ENCODE peak calls at places on chromosomes 5 and 9, in eight cellular contexts. A is progenitor cell of endocrine pancreas, X is cardiac muscle cell, B is fibroblast of mammary gland, I is fibroblast of the aortic adventitia, S is lower lobe of right lung, W is foreskin fibroblast, Z is AG04450. U is an unnamed sample.

GRCh38 chr9:98375138-98375726 is 119.8 kb upstream of the TBC1D2 start:
- DNase-seq in A (no peak), X (peak; percentile 55), B (peak; percentile 86), I (peak; percentile 80), S (no peak), W (peak; percentile 82), Z (peak; percentile 46), U (no peak)

GRCh38 chr9:107154291-107154690 is 128.8 kb upstream of the RAD23B start:
- DNase-seq in A (no peak), X (no peak), B (no peak), I (no peak), S (no peak), W (no peak), Z (no peak), U (no peak)

GRCh38 chr9:98522487-98522886 is 186.2 kb downstream of the GABBR2 start:
- DNase-seq in A (no peak), X (no peak), B (peak; percentile 15), I (no peak), S (no peak), W (no peak), Z (no peak), U (no peak)

GRCh38 chr5:57243286-57244137 is 69.7 kb downstream of the GPBP1 start:
- DNase-seq in A (no peak), X (no peak), B (no peak), I (no peak), S (no peak), W (no peak), Z (no peak), U (no peak)

GRCh38 chr5:135551593-135552447 is 16.1 kb upstream of the NEUROG1 start:
- DNase-seq in A (peak; percentile 67), X (peak; percentile 83), B (peak; percentile 81), I (peak; percentile 84), S (peak; percentile 65), W (peak; percentile 63), Z (peak; percentile 38), U (peak; percentile 68)

GRCh38 chr5:61319388-61320146 is 12.5 kb upstream of the ZSWIM6 start:
- DNase-seq in A (no peak), X (peak; percentile 52), B (no peak), I (no peak), S (no peak), W (no peak), Z (no peak), U (no peak)

GRCh38 chr5:4928409-4928808 is 211.7 kb upstream of the ADAMTS16 start:
- DNase-seq in A (no peak), X (no peak), B (no peak), I (no peak), S (no peak), W (no peak), Z (no peak), U (no peak)

GRCh38 chr5:39599721-39600431 is 175.1 kb upstream of the DAB2 start:
- DNase-seq in A (no peak), X (peak; percentile 78), B (peak; percentile 86), I (peak; percentile 71), S (no peak), W (peak; percentile 82), Z (no peak), U (no peak)

GRCh38 chr9:97551308-97551707 is 49.8 kb downstream of the TMOD1 start:
- DNase-seq in A (no peak), X (no peak), B (no peak), I (no peak), S (no peak), W (no peak), Z (no peak), U (no peak)

GRCh38 chr5:125185740-125186139 is 439.3 kb upstream of the ZNF608 start:
- DNase-seq in A (no peak), X (no peak), B (no peak), I (no peak), S (no peak), W (no peak), Z (no peak), U (no peak)

GRCh38 chr9:103183569-103184191 is 188.5 kb downstream of the CYLC2 start:
- DNase-seq in A (no peak), X (no peak), B (peak; percentile 16), I (no peak), S (no peak), W (no peak), Z (no peak), U (no peak)

GRCh38 chr9:127225747-127226646 is 38.6 kb upstream of the GARNL3 start:
- DNase-seq in A (no peak), X (no peak), B (peak; percentile 48), I (no peak), S (no peak), W (peak; percentile 30), Z (no peak), U (no peak)

GRCh38 chr9:109027176-109027575 is 13.9 kb upstream of the CTNNAL1 start:
- DNase-seq in A (no peak), X (peak; percentile 73), B (no peak), I (peak; percentile 78), S (no peak), W (no peak), Z (no peak), U (no peak)

GRCh38 chr5:151288180-151288579 is 15.4 kb downstream of the SLC36A3 start:
- DNase-seq in A (no peak), X (no peak), B (no peak), I (no peak), S (no peak), W (no peak), Z (no peak), U (no peak)
- TF ChIP-seq CTCF in A (peak; percentile 17), X (no peak), B (no peak), I (no peak), S (no peak), W (no peak), Z (no peak), U (no peak)

DNA sequence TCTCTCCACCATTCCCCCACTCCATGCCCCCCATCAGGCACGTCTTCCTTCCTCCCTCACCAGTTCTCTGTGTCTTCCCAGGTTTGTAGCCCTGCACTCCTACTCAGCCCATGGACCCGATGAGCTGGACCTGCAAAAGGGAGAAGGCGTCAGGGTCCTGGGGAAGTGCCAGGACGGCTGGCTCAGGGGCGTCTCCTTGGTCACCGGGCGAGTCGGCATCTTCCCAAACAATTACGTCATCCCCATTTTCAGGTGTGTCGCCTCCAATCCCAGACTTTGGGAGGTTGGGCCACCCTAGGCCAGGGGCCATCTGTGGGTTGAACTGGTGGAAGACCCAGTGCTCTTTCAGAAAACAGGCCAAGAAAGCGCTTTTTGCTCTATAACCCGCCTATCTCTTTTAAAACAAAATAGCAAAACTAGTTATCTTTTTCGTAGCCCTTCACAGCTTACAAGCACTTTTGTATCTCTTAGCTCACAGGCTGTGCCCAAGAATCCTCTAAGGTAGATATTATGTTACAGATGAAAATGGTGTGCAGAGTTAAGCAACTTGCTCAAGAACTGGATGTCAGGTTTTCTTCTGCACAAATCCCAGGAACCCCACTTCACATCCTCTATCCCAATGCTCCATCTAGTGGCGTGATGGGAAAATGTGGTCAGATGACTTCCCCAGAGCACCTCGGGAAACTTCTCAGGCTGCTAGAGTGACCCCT is 56.2 kb downstream of the PLAC8L1 start:
- DNase-seq in A (peak; percentile 41), X (peak; percentile 85), B (peak; percentile 73), I (peak; percentile 90), S (no peak), W (peak; percentile 53), Z (peak; percentile 65), U (peak; percentile 18)
- TF ChIP-seq CTCF in A (peak; percentile 87), X (peak; percentile 78), B (peak; percentile 82), I (peak; percentile 83), S (peak; percentile 62), W (peak; percentile 72), Z (peak; percentile 86), U (peak; percentile 69)

GRCh38 chr9:137052293-137052692 is 1.6 kb downstream of the ENTPD2 start:
- DNase-seq in A (no peak), X (no peak), B (no peak), I (no peak), S (no peak), W (no peak), Z (no peak), U (no peak)

GRCh38 chr9:137049544-137050449 is 3.8 kb upstream of the NPDC1 start:
- DNase-seq in A (peak; percentile 49), X (peak; percentile 59), B (peak; percentile 36), I (peak; percentile 41), S (no peak), W (no peak), Z (no peak), U (peak; percentile 36)

GRCh38 chr9:137052998-137053943 is 590 bp downstream of the ENTPD2 start:
- DNase-seq in A (no peak), X (no peak), B (no peak), I (no peak), S (no peak), W (no peak), Z (no peak), U (no peak)

GRCh38 chr9:137050570-137050969 is 3.3 kb downstream of the ENTPD2 start:
- DNase-seq in A (no peak), X (no peak), B (no peak), I (no peak), S (no peak), W (no peak), Z (no peak), U (no peak)

DNA sequence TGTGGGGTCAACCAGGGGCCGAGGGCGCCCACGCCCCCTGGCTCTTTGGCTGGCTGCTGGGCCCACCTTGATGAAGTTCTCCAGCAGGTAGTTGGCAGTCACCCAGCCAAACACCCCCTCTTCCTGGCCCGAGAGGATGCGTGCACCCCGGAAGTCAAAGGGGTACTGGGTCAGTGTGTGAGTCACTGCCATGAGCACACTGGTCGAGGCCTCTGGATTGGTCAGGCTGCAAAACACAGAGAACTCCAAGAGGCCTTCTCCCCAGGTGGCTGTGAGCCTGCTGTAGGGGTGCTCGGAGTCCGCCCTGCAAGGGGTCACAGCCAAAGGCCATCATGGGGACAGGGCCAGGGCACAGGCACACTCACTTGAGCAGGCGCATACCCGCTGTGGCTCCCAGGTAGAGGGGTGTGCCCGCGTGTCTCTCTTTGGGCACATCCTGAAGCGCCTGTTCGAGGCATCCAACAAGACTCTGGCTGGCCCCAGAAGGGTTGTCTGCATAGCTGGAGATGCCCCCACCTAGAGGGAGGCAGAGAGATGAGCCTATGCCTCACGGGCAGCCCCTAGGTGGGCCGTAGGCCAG is 2.6 kb downstream of the ENTPD2 start:
- DNase-seq in A (no peak), X (no peak), B (no peak), I (no peak), S (no peak), W (no peak), Z (no peak), U (no peak)
- TF ChIP-seq CTCF in A (no peak), X (no peak), B (no peak), I (no peak), S (no peak), W (no peak), Z (no peak), U (no peak)

GRCh38 chr5:137036630-137037029 is 462.5 kb downstream of the SPOCK1 start:
- DNase-seq in A (peak; percentile 46), X (no peak), B (no peak), I (no peak), S (no peak), W (no peak), Z (no peak), U (no peak)

GRCh38 chr5:137035480-137035878 is 463.6 kb downstream of the SPOCK1 start:
- DNase-seq in A (no peak), X (no peak), B (peak; percentile 27), I (peak; percentile 16), S (no peak), W (no peak), Z (no peak), U (no peak)

GRCh38 chr5:137034213-137034612 is 464.9 kb downstream of the SPOCK1 start:
- DNase-seq in A (no peak), X (no peak), B (no peak), I (no peak), S (no peak), W (no peak), Z (no peak), U (no peak)

GRCh38 chr5:137032929-137033328 is 466.2 kb downstream of the SPOCK1 start:
- DNase-seq in A (no peak), X (no peak), B (no peak), I (no peak), S (no peak), W (no peak), Z (no peak), U (no peak)

GRCh38 chr5:137034764-137035479 is 464.2 kb downstream of the SPOCK1 start:
- DNase-seq in A (no peak), X (no peak), B (no peak), I (no peak), S (no peak), W (no peak), Z (no peak), U (no peak)
- TF ChIP-seq CTCF in A (no peak), X (no peak), B (no peak), I (no peak), S (no peak), W (no peak), Z (no peak), U (no peak)